ENCODE peak calls at places on chromosome 1, in nine cellular contexts. J is A673, M is astrocyte, S is fibroblast of pulmonary artery, W is BE2C, D is cardiac fibroblast, Q is BJ, A is uterus, Y is WTC11. X is an unnamed sample.

GRCh38 chr1:74699331-74699730 is 25.7 kb upstream of the ERICH3 start:
- DNase-seq in J (no peak), M (no peak), S (no peak), W (no peak), D (no peak), Q (no peak), A (no peak), Y (no peak), X (no peak)

GRCh38 chr1:70429219-70429618 is 18.2 kb downstream of the CTH start:
- DNase-seq in J (no peak), M (peak; percentile 48), S (no peak), W (no peak), D (no peak), Q (no peak), A (no peak), Y (no peak), X (no peak)

GRCh38 chr1:91527781-91528180 is 27.1 kb downstream of the CDC7 start:
- DNase-seq in J (no peak), M (no peak), S (no peak), W (no peak), D (no peak), Q (no peak), A (no peak), Y (no peak), X (peak; percentile 55)

GRCh38 chr1:77542784-77543183 is 139.7 kb downstream of the ZZZ3 start:
- DNase-seq in J (no peak), M (peak; percentile 38), S (peak; percentile 58), W (no peak), D (peak; percentile 77), Q (no peak), A (no peak), Y (no peak), X (peak; percentile 61)

GRCh38 chr1:241532864-241533263 is 686 bp downstream of the KMO start:
- DNase-seq in J (no peak), M (no peak), S (no peak), W (no peak), D (no peak), Q (no peak), A (no peak), Y (no peak), X (no peak)

GRCh38 chr1:113369715-113370114 is 20.6 kb upstream of the MAGI3 start:
- DNase-seq in J (no peak), M (no peak), S (no peak), W (no peak), D (no peak), Q (no peak), A (no peak), Y (no peak), X (no peak)

GRCh38 chr1:221925947-221926346 is 184.1 kb upstream of the DUSP10 start:
- DNase-seq in J (no peak), M (no peak), S (no peak), W (no peak), D (no peak), Q (no peak), A (no peak), Y (no peak), X (no peak)

GRCh38 chr1:49556676-49557234 is 467.0 kb downstream of the AGBL4 start:
- DNase-seq in J (no peak), M (no peak), S (no peak), W (no peak), D (no peak), Q (no peak), A (no peak), Y (no peak), X (no peak)

GRCh38 chr1:16254263-16254948 is 17.4 kb upstream of the CPLANE2 start:
- DNase-seq in J (no peak), M (peak; percentile 68), S (no peak), W (peak; percentile 36), D (no peak), Q (no peak), A (no peak), Y (no peak), X (no peak)

GRCh38 chr1:36579049-36579448 is 96.3 kb upstream of the CSF3R start:
- DNase-seq in J (no peak), M (no peak), S (no peak), W (no peak), D (no peak), Q (no peak), A (no peak), Y (no peak), X (no peak)

GRCh38 chr1:50333595-50333974 is 89.7 kb downstream of the DMRTA2 start:
- DNase-seq in J (peak; percentile 75), M (no peak), S (peak; percentile 31), W (no peak), D (peak; percentile 42), Q (no peak), A (peak; percentile 24), Y (peak; percentile 80), X (peak; percentile 23)

GRCh38 chr1:226572325-226572726 is 23.8 kb downstream of the STUM start:
- DNase-seq in J (no peak), M (no peak), S (no peak), W (no peak), D (no peak), Q (no peak), A (no peak), Y (no peak), X (no peak)

GRCh38 chr1:116323419-116323987 is 49.5 kb upstream of the ATP1A1 start:
- DNase-seq in J (no peak), M (no peak), S (no peak), W (no peak), D (no peak), Q (no peak), A (no peak), Y (no peak), X (no peak)

GRCh38 chr1:101283443-101283842 is 46.6 kb downstream of the S1PR1 start:
- DNase-seq in J (no peak), M (no peak), S (no peak), W (no peak), D (no peak), Q (no peak), A (no peak), Y (no peak), X (no peak)

GRCh38 chr1:59020151-59020997 is 236.5 kb upstream of the JUN start:
- DNase-seq in J (peak; percentile 45), M (peak; percentile 67), S (peak; percentile 74), W (no peak), D (peak; percentile 77), Q (peak; percentile 36), A (peak; percentile 62), Y (no peak), X (peak; percentile 86)

GRCh38 chr1:53956308-53957168 is 10.4 kb downstream of the LRRC42 start:
- DNase-seq in J (no peak), M (no peak), S (peak; percentile 20), W (no peak), D (no peak), Q (no peak), A (no peak), Y (no peak), X (peak; percentile 40)

DNA sequence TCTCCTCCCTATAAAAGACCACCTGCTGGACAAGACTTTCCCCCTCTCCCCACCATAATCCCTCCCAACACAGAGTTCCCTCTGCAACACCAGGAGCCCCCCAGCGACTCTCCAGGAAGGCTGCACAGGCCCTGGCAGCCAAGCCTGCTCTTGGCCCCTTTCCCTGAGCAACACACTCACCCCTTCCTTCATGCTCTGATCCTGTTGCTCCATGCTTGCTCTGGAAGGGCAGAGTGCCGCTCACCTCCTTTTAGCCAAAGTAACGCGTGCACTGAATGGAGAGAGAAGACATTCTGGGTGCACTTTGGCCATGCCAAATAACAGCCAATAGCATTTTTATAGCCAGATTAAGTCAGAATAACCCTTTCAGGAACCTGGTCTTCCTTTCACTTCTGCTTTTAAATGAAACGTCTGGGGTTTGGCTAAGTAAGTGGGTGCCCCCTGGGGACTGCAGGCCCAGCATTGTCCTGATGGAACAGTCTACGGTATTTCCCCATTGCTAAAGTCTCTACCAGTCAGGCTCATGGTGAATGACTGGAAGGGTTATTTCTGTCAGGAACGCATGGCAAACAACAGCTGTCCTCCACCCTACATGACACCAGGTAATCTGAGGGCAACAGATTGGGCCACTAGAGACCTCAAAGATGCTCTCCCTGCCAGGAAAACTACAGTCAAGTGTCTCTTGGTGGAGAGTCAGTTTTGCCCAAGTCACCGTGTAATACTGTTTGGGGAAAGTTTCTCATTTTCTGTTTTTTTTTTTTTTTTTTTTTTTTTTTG is at the start of gene SLC2A5:
- DNase-seq in J (peak; percentile 38), M (no peak), S (no peak), W (no peak), D (peak; percentile 49), Q (no peak), A (peak; percentile 55), Y (no peak), X (no peak)
- TF ChIP-seq CTCF in J (no peak), M (no peak), S (no peak), W (no peak), D (no peak), Q (no peak), A (no peak), Y (no peak), X (no peak)

GRCh38 chr1:24894002-24894401 is 36.1 kb downstream of the RUNX3 start:
- DNase-seq in J (no peak), M (no peak), S (no peak), W (no peak), D (no peak), Q (no peak), A (no peak), Y (no peak), X (no peak)
- TF ChIP-seq CTCF in J (no peak), M (no peak), S (no peak), W (no peak), D (no peak), Q (no peak), A (no peak), Y (no peak), X (no peak)

GRCh38 chr1:161374373-161374772 is 6.7 kb upstream of the CFAP126 start:
- DNase-seq in J (peak; percentile 39), M (no peak), S (peak; percentile 50), W (no peak), D (peak; percentile 47), Q (no peak), A (no peak), Y (no peak), X (peak; percentile 61)
- TF ChIP-seq CTCF in J (peak; percentile 49), M (peak; percentile 17), S (peak; percentile 49), W (peak; percentile 66), D (peak; percentile 22), Q (peak; percentile 32), A (no peak), Y (no peak), X (peak; percentile 61)

GRCh38 chr1:151853411-151853930 is at the start of gene THEM5:
- DNase-seq in J (no peak), M (no peak), S (no peak), W (no peak), D (no peak), Q (no peak), A (no peak), Y (no peak), X (no peak)
- TF ChIP-seq CTCF in J (no peak), M (no peak), S (no peak), W (no peak), D (no peak), Q (no peak), A (no peak), Y (no peak), X (no peak)

GRCh38 chr1:178500091-178500770 is 3.5 kb upstream of the CLEC20A start:
- DNase-seq in J (peak; percentile 34), M (no peak), S (no peak), W (no peak), D (no peak), Q (no peak), A (no peak), Y (no peak), X (no peak)
- TF ChIP-seq CTCF in J (peak; percentile 45), M (peak; percentile 18), S (peak; percentile 17), W (no peak), D (peak; percentile 35), Q (peak; percentile 27), A (no peak), Y (peak; percentile 28), X (peak; percentile 39)